ENCODE peak calls at places on chromosomes 5 and 9, in ten cellular contexts. H is brain microvascular endothelial cell; T is cardiac muscle cell; M is CD4-positive, alpha-beta T cell; B is pancreas; S is kidney epithelial cell; J is nephron progenitor cell; F is natural killer cell; C is GM20000; L is CD8-positive, alpha-beta T cell. Y is an unnamed sample.
A peak's percentile ranks its signal among the peaks of the same experiment; 100 is the strongest.

GRCh38 chr9:90099262-90099982 is 494.6 kb downstream of the GADD45G start:
- DNase-seq in H (peak; percentile 22), B (no peak), L (no peak), F (no peak), C (no peak), S (no peak), J (no peak), T (peak; percentile 36), M (no peak), Y (peak; percentile 1)

GRCh38 chr5:35183243-35183955 is 46.9 kb downstream of the PRLR start:
- DNase-seq in B (no peak), T (peak; percentile 34), L (no peak), C (peak; percentile 53), M (no peak), J (peak; percentile 20), H (peak; percentile 73), S (no peak), F (no peak), Y (peak; percentile 62)

GRCh38 chr5:10655041-10655685 is 91.3 kb downstream of the ANKRD33B start:
- DNase-seq in C (no peak), B (no peak), T (no peak), L (no peak), F (no peak), S (no peak), M (no peak), H (no peak), J (no peak), Y (no peak)

GRCh38 chr9:83598487-83598886 is 24.5 kb upstream of the IDNK start:
- DNase-seq in C (no peak), M (no peak), S (no peak), B (no peak), J (no peak), L (no peak), T (no peak), F (no peak), H (no peak), Y (peak; percentile 82)

GRCh38 chr9:118957585-118957984 is 411.6 kb downstream of the BRINP1 start:
- DNase-seq in C (no peak), J (no peak), H (no peak), B (no peak), M (no peak), F (no peak), T (no peak), L (no peak), S (no peak), Y (no peak)

GRCh38 chr9:111525056-111525977 is at the start of gene ZNF483:
- DNase-seq in S (peak; percentile 25), F (peak; percentile 42), H (peak; percentile 57), M (peak; percentile 64), T (peak; percentile 91), B (peak; percentile 92), L (peak; percentile 57), J (peak; percentile 92), C (peak; percentile 71), Y (peak; percentile 45)

GRCh38 chr9:5569891-5570290 is 59.0 kb upstream of the RIC1 start:
- DNase-seq in L (no peak), M (no peak), H (no peak), T (no peak), S (no peak), J (no peak), B (no peak), F (no peak), C (no peak), Y (no peak)

GRCh38 chr5:15383469-15383868 is 116.5 kb upstream of the FBXL7 start:
- DNase-seq in T (peak; percentile 13), L (no peak), S (no peak), C (no peak), H (peak; percentile 24), B (no peak), M (no peak), F (no peak), J (no peak), Y (peak; percentile 2)

DNA sequence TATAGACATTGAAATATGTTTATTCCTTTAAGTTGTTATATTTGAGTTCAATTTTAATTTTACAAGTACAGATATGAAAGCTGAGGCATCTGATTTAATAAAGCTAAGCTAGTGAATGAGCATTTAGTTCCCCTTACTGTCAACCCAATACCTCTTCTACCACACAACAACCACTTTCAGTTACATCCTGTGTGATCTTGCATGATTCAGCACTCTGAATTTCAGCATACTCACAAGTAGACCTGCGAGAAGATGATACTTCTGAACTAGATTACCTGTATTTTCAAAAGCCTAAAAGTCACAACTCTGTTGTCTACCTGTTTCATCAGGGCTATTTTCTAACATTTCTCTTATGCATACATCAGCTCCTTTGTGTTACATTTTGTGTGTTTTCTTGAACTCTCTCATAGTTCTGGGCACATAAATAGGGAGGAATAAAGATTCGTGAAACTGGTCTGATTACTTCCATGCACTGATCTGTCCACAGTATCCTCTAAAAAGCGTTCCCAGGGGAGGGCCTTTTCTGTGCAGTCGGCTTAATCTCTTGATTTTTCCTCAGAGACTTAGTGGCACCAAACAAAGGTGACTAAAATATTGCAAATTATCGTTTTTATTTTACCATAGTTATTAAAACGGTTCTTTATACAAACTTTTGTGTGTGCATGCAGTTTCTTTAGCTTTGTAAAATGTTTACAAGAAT is 2025.5 kb upstream of the NUDT12 start:
- DNase-seq in C (no peak), F (no peak), M (no peak), L (no peak), J (no peak), H (no peak), T (no peak), B (no peak), S (no peak), Y (no peak)
- TF ChIP-seq CTCF in C (no peak), F (no peak), M (no peak), L (no peak), J (no peak), H (no peak), T (no peak), B (no peak), S (no peak), Y (no peak)

DNA sequence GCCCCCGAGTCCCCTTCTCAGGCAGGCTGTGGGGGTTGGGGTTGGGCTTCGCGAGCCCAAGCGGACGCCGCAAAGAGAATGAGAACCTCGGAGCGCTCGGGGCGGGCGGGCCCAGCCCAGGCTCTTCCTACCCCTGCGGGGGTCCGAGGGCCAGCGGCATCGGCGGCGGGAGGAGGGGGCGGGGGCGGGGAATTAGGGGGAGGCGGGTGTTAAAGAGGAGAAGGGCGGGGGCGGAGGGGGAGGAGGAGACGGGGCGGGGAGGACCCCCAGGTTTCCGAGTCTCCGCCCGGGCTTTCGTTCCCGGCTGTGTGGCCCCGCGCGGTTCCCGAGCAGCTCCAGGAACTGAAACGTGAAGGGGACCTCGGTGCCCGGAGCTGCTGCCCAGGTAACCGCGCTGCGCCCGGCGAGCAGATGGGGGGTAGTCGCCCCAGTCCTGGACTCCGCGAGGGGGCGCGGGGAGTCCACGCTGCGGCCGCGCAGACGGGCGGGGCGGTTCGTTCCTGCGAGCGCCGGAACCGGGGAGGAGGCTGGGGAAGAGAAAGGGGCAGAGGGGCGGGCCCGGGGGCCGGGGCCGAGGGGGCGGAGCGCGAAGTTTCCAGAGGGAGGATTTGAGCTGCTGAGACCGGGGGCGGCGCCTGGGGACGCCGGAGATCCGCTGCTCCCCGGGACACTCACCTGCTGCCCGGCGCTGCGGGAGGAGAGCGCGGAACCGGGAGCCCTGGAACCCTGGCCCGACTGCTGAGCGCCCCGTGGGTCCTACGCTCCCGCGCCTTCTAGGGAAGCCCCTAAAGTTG is 38.4 kb upstream of the PLEKHG4B start:
- DNase-seq in F (no peak), M (no peak), S (no peak), B (peak; percentile 86), H (no peak), L (no peak), C (peak; percentile 52), J (peak; percentile 86), T (peak; percentile 80), Y (no peak)
- TF ChIP-seq CTCF in F (no peak), M (no peak), S (no peak), B (no peak), H (peak; percentile 8), L (no peak), C (no peak), J (no peak), T (peak; percentile 7), Y (no peak)

GRCh38 chr5:58496488-58496887 is 5.3 kb downstream of the GAPT start:
- DNase-seq in B (no peak), F (no peak), M (no peak), J (no peak), H (no peak), S (no peak), C (no peak), L (no peak), T (no peak), Y (no peak)

GRCh38 chr5:58499231-58499630 is 8.0 kb downstream of the GAPT start:
- DNase-seq in B (no peak), F (no peak), L (no peak), T (no peak), H (no peak), M (no peak), C (no peak), J (no peak), S (no peak), Y (no peak)

GRCh38 chr5:58499951-58500350 is 8.7 kb downstream of the GAPT start:
- DNase-seq in C (no peak), S (no peak), F (no peak), M (no peak), B (no peak), L (no peak), J (no peak), H (no peak), T (no peak), Y (no peak)

GRCh38 chr5:58502032-58502431 is 10.8 kb downstream of the GAPT start:
- DNase-seq in F (no peak), J (no peak), C (no peak), B (no peak), H (no peak), L (no peak), T (peak; percentile 19), S (no peak), M (no peak), Y (no peak)

DNA sequence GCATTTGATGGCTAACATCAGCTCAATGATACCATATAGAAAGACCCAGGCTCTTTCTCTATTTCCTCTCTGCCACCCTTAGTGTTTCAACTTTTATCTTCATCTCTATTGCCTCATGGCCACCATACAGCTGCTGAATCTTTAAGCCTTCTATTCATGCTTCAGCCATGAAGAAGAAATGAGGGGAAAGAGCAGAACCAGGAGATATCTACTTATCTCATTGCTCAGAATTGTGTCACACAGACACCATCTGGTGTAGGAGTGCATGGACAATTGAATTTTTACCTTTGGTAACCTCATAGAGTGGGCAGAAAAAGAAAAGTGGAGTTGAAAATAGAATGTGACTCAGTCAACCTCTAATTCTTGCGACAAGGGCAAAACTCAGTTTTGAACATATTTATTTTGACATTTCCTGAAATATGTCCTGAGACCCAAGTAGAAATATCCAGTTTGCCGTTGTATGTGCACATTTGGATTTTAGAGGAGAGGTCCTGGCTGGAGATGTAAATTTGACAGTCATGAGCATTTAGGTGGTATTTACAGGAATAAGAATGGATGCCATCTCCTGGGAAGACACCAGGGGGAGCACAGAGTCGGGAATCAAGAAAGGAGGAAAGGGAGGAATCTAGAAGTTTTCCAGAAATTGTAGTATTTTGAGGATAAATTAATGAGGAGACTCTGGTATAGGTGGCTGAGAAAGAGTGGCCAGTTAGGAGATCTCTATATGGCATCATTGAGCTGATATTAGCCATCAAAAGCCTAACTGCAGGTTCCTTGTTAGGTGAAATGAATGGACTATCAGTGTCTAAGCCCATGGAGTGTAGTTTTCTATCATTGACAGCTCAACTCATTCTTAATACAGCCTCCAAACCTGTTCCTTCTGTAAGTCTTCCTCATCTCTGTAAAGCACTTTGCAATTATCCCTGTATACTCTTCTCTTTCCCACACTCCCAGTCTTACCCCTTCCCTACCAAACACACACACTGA is 7.0 kb downstream of the GAPT start:
- DNase-seq in M (no peak), H (peak; percentile 38), S (no peak), L (no peak), J (peak; percentile 62), F (no peak), C (no peak), B (no peak), T (peak; percentile 51), Y (no peak)
- TF ChIP-seq CTCF in M (no peak), H (peak; percentile 86), S (peak; percentile 79), L (no peak), J (peak; percentile 76), F (no peak), C (no peak), B (peak; percentile 48), T (peak; percentile 85), Y (no peak)

GRCh38 chr5:175567954-175568353 is 89.6 kb downstream of the SFXN1 start:
- DNase-seq in J (no peak), S (no peak), H (no peak), L (no peak), T (no peak), B (no peak), C (no peak), F (no peak), M (no peak), Y (no peak)
- TF ChIP-seq CTCF in J (no peak), S (no peak), H (no peak), L (no peak), T (no peak), B (no peak), C (no peak), F (no peak), M (no peak), Y (no peak)

Y was measured in HL-60.